ENCODE peak calls at places on chromosomes 16 and 17, in five cellular contexts. W is adrenal gland, Q is esophagus squamous epithelium, Y is H1, H is thyroid gland. Z is an unnamed sample.

GRCh38 chr17:43840814-43841213 is 6.2 kb upstream of the CD300LG start:
- DNase-seq in W (no peak), Q (no peak), H (no peak), Y (no peak), Z (no peak)

GRCh38 chr16:61295311-61295710 is 740.9 kb downstream of the CDH8 start:
- DNase-seq in Y (no peak), Q (no peak), W (no peak), H (no peak), Z (no peak)

GRCh38 chr16:23509763-23510153 is 536 bp downstream of the GGA2 start:
- DNase-seq in Y (peak; percentile 54), H (peak; percentile 46), Q (no peak), W (peak; percentile 56), Z (peak; percentile 36)

GRCh38 chr17:4738136-4739121 is 1.2 kb upstream of the ZMYND15 start:
- DNase-seq in W (no peak), H (no peak), Q (no peak), Y (peak; percentile 64), Z (no peak)

GRCh38 chr17:50491510-50491909 is 12.8 kb downstream of the RSAD1 start:
- DNase-seq in H (no peak), Q (no peak), W (no peak), Y (no peak), Z (no peak)

GRCh38 chr16:50509521-50510341 is 38.5 kb upstream of the NKD1 start:
- DNase-seq in Q (no peak), W (no peak), H (no peak), Y (peak; percentile 95), Z (no peak)

GRCh38 chr17:82461827-82462524 is 3.4 kb downstream of the NARF start:
- DNase-seq in H (no peak), Y (no peak), W (no peak), Q (no peak), Z (no peak)

GRCh38 chr16:56851671-56852400 is 13.2 kb upstream of the SLC12A3 start:
- DNase-seq in W (no peak), Y (no peak), H (peak; percentile 49), Q (no peak), Z (no peak)

GRCh38 chr16:46857261-46857962 is 26.4 kb upstream of the C16orf87 start:
- DNase-seq in Q (no peak), W (peak; percentile 24), H (peak; percentile 25), Y (no peak), Z (no peak)

GRCh38 chr17:2777242-2777867 is 18.9 kb upstream of the RAP1GAP2 start:
- DNase-seq in Q (no peak), H (no peak), Y (peak; percentile 73), W (no peak), Z (no peak)

GRCh38 chr17:57671546-57672204 is 73.4 kb downstream of the CCDC182 start:
- DNase-seq in Y (peak; percentile 88), Q (no peak), W (peak; percentile 78), H (peak; percentile 75), Z (peak; percentile 64)

GRCh38 chr16:50326835-50327465 is 41.8 kb downstream of the BRD7 start:
- DNase-seq in H (no peak), Q (no peak), W (no peak), Y (peak; percentile 58), Z (no peak)

GRCh38 chr16:85844786-85845185 is 45.3 kb downstream of the COX4I1 start:
- DNase-seq in H (no peak), W (no peak), Q (no peak), Y (no peak), Z (no peak)

GRCh38 chr17:81941484-81942166 is 4.5 kb upstream of the PYCR1 start:
- DNase-seq in Y (no peak), H (no peak), Q (no peak), W (no peak), Z (no peak)

GRCh38 chr16:24013733-24014645 is 178.2 kb downstream of the PRKCB start:
- DNase-seq in Y (no peak), Q (peak; percentile 33), H (no peak), W (no peak), Z (no peak)

GRCh38 chr17:897970-898619 is 81.5 kb downstream of the NXN start:
- DNase-seq in H (no peak), Q (no peak), W (no peak), Y (no peak), Z (no peak)

GRCh38 chr16:26740771-26741170 is 326.0 kb upstream of the C16orf82 start:
- DNase-seq in H (no peak), Y (no peak), W (no peak), Q (no peak), Z (no peak)

GRCh38 chr17:11852911-11853310 is 144.4 kb downstream of the ZNF18 start:
- DNase-seq in W (no peak), Q (no peak), Y (no peak), H (no peak), Z (no peak)

GRCh38 chr17:77279448-77280303 is 138.9 kb downstream of the SEC14L1 start:
- DNase-seq in Q (no peak), Y (no peak), W (no peak), H (no peak), Z (no peak)

GRCh38 chr17:60060474-60060873 is 18.2 kb downstream of the HEATR6 start:
- DNase-seq in Y (no peak), W (no peak), H (no peak), Q (no peak), Z (no peak)

DNA sequence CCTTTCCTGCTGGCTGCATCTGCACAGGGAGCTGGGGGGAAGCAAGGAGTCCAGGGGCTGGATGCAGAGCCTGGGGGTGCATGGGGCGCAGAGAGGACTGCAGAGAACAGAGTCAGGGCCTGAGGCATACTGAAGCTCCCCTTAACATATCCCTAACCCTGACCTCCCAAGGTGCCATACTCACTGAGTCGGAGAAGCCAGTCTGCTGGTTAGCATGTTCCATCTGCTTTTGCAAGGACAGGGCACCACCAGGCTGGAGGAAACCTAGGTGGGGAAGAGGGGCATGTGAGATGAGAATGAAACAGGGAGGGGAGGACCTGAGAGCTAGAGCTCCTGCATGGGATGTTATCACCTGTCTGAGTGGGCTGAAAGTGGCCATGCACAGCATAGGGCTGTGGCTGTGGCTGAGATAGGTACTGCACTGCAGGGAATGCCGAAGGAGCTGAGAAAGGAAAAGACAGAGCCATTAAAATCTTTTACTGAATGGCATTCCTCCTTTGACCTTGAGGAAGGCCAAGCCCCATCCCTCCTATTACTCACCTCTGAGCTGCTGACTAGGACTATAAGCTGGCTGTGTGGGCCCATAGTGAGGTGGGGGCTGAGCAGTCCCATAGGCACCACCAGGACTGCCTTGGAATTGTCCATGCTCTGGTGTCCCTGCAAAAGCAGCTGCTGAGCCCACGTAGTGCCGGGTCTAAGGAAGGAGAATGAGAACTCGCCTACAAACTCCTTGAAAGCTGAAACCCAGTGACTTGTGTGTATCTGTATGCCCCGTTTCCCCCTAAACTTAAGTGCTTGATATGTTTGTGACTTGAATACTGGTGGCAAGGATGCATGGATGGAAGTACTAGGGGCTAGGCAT is 1.9 kb downstream of the GPS2 start:
- DNase-seq in H (no peak), W (no peak), Q (no peak), Y (peak; percentile 52), Z (no peak)
- TF ChIP-seq CTCF in H (no peak), W (peak; percentile 25), Q (peak; percentile 49), Y (no peak), Z (no peak)

GRCh38 chr17:71942626-71943025 is 178.2 kb upstream of the SOX9 start:
- DNase-seq in Y (no peak), H (no peak), W (peak; percentile 13), Q (no peak), Z (no peak)
- H3K9me3 ChIP-seq in Y (peaks cover 4% of the 10 kb centered on the region), H (no peaks in the 10 kb centered on the region), W (no peaks in the 10 kb centered on the region), Q (no peaks in the 10 kb centered on the region), Z (no peaks in the 10 kb centered on the region)

GRCh38 chr16:22206013-22206846 is at the start of gene EEF2K:
- DNase-seq in Y (peak; percentile 83), H (peak; percentile 95), W (peak; percentile 91), Q (peak; percentile 44), Z (peak; percentile 95)

GRCh38 chr16:22204091-22204655 is 1.9 kb upstream of the EEF2K start:
- DNase-seq in Q (no peak), W (no peak), H (no peak), Y (no peak), Z (no peak)

GRCh38 chr16:22207715-22208360 is 1.8 kb downstream of the EEF2K start:
- DNase-seq in Q (no peak), W (no peak), H (no peak), Y (no peak), Z (no peak)

GRCh38 chr16:22205577-22206012 is 483 bp upstream of the EEF2K start:
- DNase-seq in H (no peak), Q (no peak), Y (no peak), W (no peak), Z (no peak)

GRCh38 chr16:22206847-22207714 is 1.0 kb downstream of the EEF2K start:
- DNase-seq in Q (peak; percentile 41), H (peak; percentile 76), W (peak; percentile 80), Y (peak; percentile 61), Z (peak; percentile 74)
- TF ChIP-seq POLR2A in Q (no peak), H (no peak), W (no peak), Y (no peak), Z (no peak)

DNA sequence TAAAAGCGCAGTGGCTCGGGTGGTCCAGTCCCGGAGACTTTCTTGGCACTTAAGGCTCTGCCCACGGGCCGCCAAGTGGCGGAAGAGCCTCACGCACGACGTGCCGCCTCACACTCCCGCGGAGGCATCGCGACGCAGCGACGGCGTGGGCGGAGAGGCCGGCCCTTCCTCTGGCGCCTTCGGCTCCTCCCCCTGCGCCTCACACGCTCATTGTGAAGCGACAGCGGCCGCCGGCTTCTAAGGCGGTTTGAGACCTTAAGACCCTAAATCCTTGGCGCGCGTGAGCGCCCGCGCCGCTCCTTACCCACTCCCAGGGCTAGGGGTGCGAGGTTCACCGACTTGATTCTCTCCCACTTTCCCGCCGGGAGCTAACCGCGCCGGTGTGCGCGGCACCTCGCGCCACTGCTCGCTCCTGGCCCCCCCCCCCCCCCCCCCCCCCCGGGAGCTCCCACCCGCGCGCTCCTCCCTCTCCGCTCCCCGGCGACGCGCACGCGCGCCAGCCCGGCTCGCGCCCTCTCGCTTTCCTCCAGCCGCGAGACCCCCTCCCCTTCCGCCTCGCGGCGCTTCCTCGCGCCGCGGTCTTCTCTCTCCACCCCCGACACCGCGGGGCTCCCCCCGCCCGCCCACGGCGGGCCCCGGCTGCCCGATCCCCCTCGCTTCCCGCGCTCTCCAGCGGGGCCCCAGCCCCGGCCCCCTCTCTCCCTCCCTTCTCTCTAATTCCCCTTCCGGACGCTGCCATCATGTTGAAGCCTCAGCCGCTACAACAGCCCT is at the start of gene ATXN2L:
- DNase-seq in Y (peak; percentile 87), W (peak; percentile 91), H (peak; percentile 95), Q (peak; percentile 63), Z (peak; percentile 93)
- TF ChIP-seq CTCF in Y (no peak), W (no peak), H (no peak), Q (peak; percentile 51), Z (no peak)

DNA sequence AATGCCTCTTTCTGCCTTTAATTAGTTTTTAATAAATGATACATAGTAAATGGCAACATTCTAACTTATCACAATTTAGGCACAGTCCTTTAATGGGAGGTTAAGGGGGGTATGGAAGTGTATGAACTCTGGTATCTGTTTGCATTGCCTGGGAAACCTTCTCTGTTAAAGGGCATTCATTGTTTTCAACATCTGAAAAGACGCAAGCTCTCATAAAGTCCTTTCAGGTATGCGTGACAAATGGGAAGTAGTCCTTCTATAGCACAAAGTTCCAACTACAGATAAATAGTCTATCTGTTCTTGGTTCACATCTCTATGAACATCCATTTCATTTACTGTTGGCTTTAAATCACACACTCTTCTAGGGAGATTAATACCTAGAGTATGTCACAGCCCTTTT is 298.0 kb upstream of the PMFBP1 start:
- DNase-seq in H (no peak), Y (no peak), Q (no peak), W (no peak), Z (no peak)
- H3K9me3 ChIP-seq in H (no peaks in the 10 kb centered on the region), Y (no peaks in the 10 kb centered on the region), Q (no peaks in the 10 kb centered on the region), W (no peaks in the 10 kb centered on the region), Z (no peaks in the 10 kb centered on the region)

GRCh38 chr17:68381076-68381900 is 76.0 kb downstream of the WIPI1 start:
- DNase-seq in Y (no peak), H (no peak), Q (no peak), W (no peak), Z (peak; percentile 81)
- TF ChIP-seq POLR2A in Y (no peak), H (no peak), Q (no peak), W (no peak), Z (peak; percentile 9)

GRCh38 chr16:65218348-65218747 is 96.5 kb upstream of the CDH11 start:
- DNase-seq in Y (no peak), W (no peak), Q (no peak), H (no peak), Z (no peak)
- TF ChIP-seq CTCF in Y (peak; percentile 22), W (no peak), Q (no peak), H (no peak), Z (no peak)

Z was measured in uterus.